ENCODE peak calls at places on chromosome 12, in six cellular contexts. One of them, this sample, is unnamed.

GRCh38 chr12:131851741-131852550 is 23.8 kb downstream of the MMP17 start:
- DNase-seq in stimulated activated CD4-positive, alpha-beta T cell treated with anti-CD3 and anti-CD28 coated beads, Interleukin-15, amount 100 ng/mL, for 24 hours: no peak
- DNase-seq in psoas muscle: no peak
- DNase-seq in uterus: no peak
- DNase-seq in dermis blood vessel endothelial cell: no peak
- DNase-seq in NCI-H1436: no peak
- DNase-seq in this sample: no peak

GRCh38 chr12:42468341-42468821 is 121.2 kb downstream of the PRICKLE1 start:
- DNase-seq in dermis blood vessel endothelial cell: peak
- DNase-seq in uterus: no peak
- DNase-seq in psoas muscle: no peak
- DNase-seq in stimulated activated CD4-positive, alpha-beta T cell treated with anti-CD3 and anti-CD28 coated beads, Interleukin-15, amount 100 ng/mL, for 24 hours: no peak
- DNase-seq in NCI-H1436: no peak
- DNase-seq in this sample: no peak

GRCh38 chr12:108117902-108118301 is 11.2 kb upstream of the WSCD2 start:
- DNase-seq in uterus: no peak
- DNase-seq in psoas muscle: no peak
- DNase-seq in NCI-H1436: no peak
- DNase-seq in stimulated activated CD4-positive, alpha-beta T cell treated with anti-CD3 and anti-CD28 coated beads, Interleukin-15, amount 100 ng/mL, for 24 hours: no peak
- DNase-seq in dermis blood vessel endothelial cell: no peak
- DNase-seq in this sample: no peak

GRCh38 chr12:1662761-1663439 is 28.0 kb upstream of the ADIPOR2 start:
- DNase-seq in psoas muscle: no peak
- DNase-seq in uterus: no peak
- DNase-seq in NCI-H1436: no peak
- DNase-seq in dermis blood vessel endothelial cell: peak
- DNase-seq in stimulated activated CD4-positive, alpha-beta T cell treated with anti-CD3 and anti-CD28 coated beads, Interleukin-15, amount 100 ng/mL, for 24 hours: peak
- DNase-seq in this sample: no peak

GRCh38 chr12:121513464-121514183 is 67.2 kb downstream of the KDM2B start:
- DNase-seq in stimulated activated CD4-positive, alpha-beta T cell treated with anti-CD3 and anti-CD28 coated beads, Interleukin-15, amount 100 ng/mL, for 24 hours: peak
- DNase-seq in NCI-H1436: peak
- DNase-seq in uterus: no peak
- DNase-seq in psoas muscle: no peak
- DNase-seq in dermis blood vessel endothelial cell: peak
- DNase-seq in this sample: peak

GRCh38 chr12:123471374-123472068 is 13.6 kb downstream of the SNRNP35 start:
- DNase-seq in psoas muscle: no peak
- DNase-seq in stimulated activated CD4-positive, alpha-beta T cell treated with anti-CD3 and anti-CD28 coated beads, Interleukin-15, amount 100 ng/mL, for 24 hours: no peak
- DNase-seq in NCI-H1436: no peak
- DNase-seq in dermis blood vessel endothelial cell: no peak
- DNase-seq in uterus: no peak
- DNase-seq in this sample: peak

GRCh38 chr12:22234561-22234960 is 99.9 kb downstream of the ST8SIA1 start:
- DNase-seq in dermis blood vessel endothelial cell: no peak
- DNase-seq in psoas muscle: no peak
- DNase-seq in uterus: no peak
- DNase-seq in NCI-H1436: no peak
- DNase-seq in stimulated activated CD4-positive, alpha-beta T cell treated with anti-CD3 and anti-CD28 coated beads, Interleukin-15, amount 100 ng/mL, for 24 hours: no peak
- DNase-seq in this sample: peak

GRCh38 chr12:52210925-52211650 is 19.3 kb upstream of the KRT80 start:
- DNase-seq in stimulated activated CD4-positive, alpha-beta T cell treated with anti-CD3 and anti-CD28 coated beads, Interleukin-15, amount 100 ng/mL, for 24 hours: no peak
- DNase-seq in NCI-H1436: no peak
- DNase-seq in psoas muscle: no peak
- DNase-seq in dermis blood vessel endothelial cell: no peak
- DNase-seq in uterus: no peak
- DNase-seq in this sample: no peak

GRCh38 chr12:54650409-54650808 is 2.2 kb upstream of the DCD start:
- DNase-seq in stimulated activated CD4-positive, alpha-beta T cell treated with anti-CD3 and anti-CD28 coated beads, Interleukin-15, amount 100 ng/mL, for 24 hours: no peak
- DNase-seq in NCI-H1436: no peak
- DNase-seq in dermis blood vessel endothelial cell: no peak
- DNase-seq in uterus: no peak
- DNase-seq in psoas muscle: no peak
- DNase-seq in this sample: no peak

This sample was measured in AG20443.